ENCODE peak calls at places on chromosomes 6 and 20, in four cellular contexts. One of them, this sample, is unnamed.

GRCh38 chr6:25706314-25707014 is 48.1 kb upstream of the SLC17A4 start:
- DNase-seq in GM12878: no peak
- DNase-seq in H1: no peak
- DNase-seq in K562: no peak
- DNase-seq in this sample: peak

GRCh38 chr6:1679691-1680068 is 70.0 kb downstream of the FOXC1 start:
- DNase-seq in K562: no peak
- DNase-seq in GM12878: no peak
- DNase-seq in H1: no peak
- DNase-seq in this sample: peak

GRCh38 chr20:25867776-25868649 is 171.4 kb upstream of the ZNF337 start:
- DNase-seq in GM12878: no peak
- DNase-seq in K562: peak
- DNase-seq in H1: peak
- DNase-seq in this sample: no peak

GRCh38 chr20:19566226-19566960 is 191.7 kb upstream of the RIN2 start:
- DNase-seq in GM12878: no peak
- DNase-seq in K562: no peak
- DNase-seq in H1: no peak
- DNase-seq in this sample: no peak

GRCh38 chr20:61433816-61434215 is 181.8 kb downstream of the CDH4 start:
- DNase-seq in GM12878: no peak
- DNase-seq in K562: no peak
- DNase-seq in H1: no peak
- DNase-seq in this sample: no peak

GRCh38 chr6:11592289-11592906 is 54.8 kb downstream of the TMEM170B start:
- DNase-seq in H1: no peak
- DNase-seq in GM12878: no peak
- DNase-seq in K562: no peak
- DNase-seq in this sample: no peak

GRCh38 chr6:33915134-33915533 is 111.3 kb upstream of the MLN start:
- DNase-seq in K562: no peak
- DNase-seq in H1: no peak
- DNase-seq in GM12878: no peak
- DNase-seq in this sample: no peak

GRCh38 chr20:15236812-15237211 is 899.4 kb upstream of the FLRT3 start:
- DNase-seq in K562: no peak
- DNase-seq in H1: peak
- DNase-seq in GM12878: peak
- DNase-seq in this sample: peak

GRCh38 chr20:48060841-48061720 is 275.8 kb upstream of the SULF2 start:
- DNase-seq in K562: no peak
- DNase-seq in GM12878: no peak
- DNase-seq in H1: no peak
- DNase-seq in this sample: no peak

GRCh38 chr6:129680633-129681032 is 29.3 kb downstream of the ARHGAP18 start:
- DNase-seq in H1: no peak
- DNase-seq in GM12878: no peak
- DNase-seq in K562: no peak
- DNase-seq in this sample: no peak

GRCh38 chr6:113481910-113482309 is 375.2 kb upstream of the MARCKS start:
- DNase-seq in GM12878: no peak
- DNase-seq in H1: no peak
- DNase-seq in K562: no peak
- DNase-seq in this sample: no peak

GRCh38 chr6:151998784-151999183 is 191.3 kb downstream of the ESR1 start:
- DNase-seq in K562: no peak
- DNase-seq in H1: no peak
- DNase-seq in GM12878: no peak
- DNase-seq in this sample: no peak

GRCh38 chr20:35328095-35328685 is 36.0 kb upstream of the FAM83C start:
- DNase-seq in H1: no peak
- DNase-seq in GM12878: no peak
- DNase-seq in K562: no peak
- DNase-seq in this sample: no peak

GRCh38 chr20:10605547-10606195 is 68.1 kb downstream of the JAG1 start:
- DNase-seq in GM12878: no peak
- DNase-seq in H1: no peak
- DNase-seq in K562: no peak
- DNase-seq in this sample: no peak

GRCh38 chr20:10611357-10611756 is 62.4 kb downstream of the JAG1 start:
- DNase-seq in K562: peak
- DNase-seq in GM12878: no peak
- DNase-seq in H1: peak
- DNase-seq in this sample: peak

GRCh38 chr20:10610266-10610665 is 63.5 kb downstream of the JAG1 start:
- DNase-seq in K562: no peak
- DNase-seq in H1: no peak
- DNase-seq in GM12878: no peak
- DNase-seq in this sample: no peak

GRCh38 chr20:10609726-10610125 is 64.1 kb downstream of the JAG1 start:
- DNase-seq in K562: no peak
- DNase-seq in H1: no peak
- DNase-seq in GM12878: no peak
- DNase-seq in this sample: no peak

GRCh38 chr20:10609276-10609675 is 64.5 kb downstream of the JAG1 start:
- DNase-seq in GM12878: no peak
- DNase-seq in K562: no peak
- DNase-seq in H1: no peak
- DNase-seq in this sample: no peak
- TF ChIP-seq CBX5 in GM12878: no peak
- TF ChIP-seq CBX5 in K562: no peak
- TF ChIP-seq CBX5 in H1: no peak
- TF ChIP-seq CBX5 in this sample: no peak

DNA sequence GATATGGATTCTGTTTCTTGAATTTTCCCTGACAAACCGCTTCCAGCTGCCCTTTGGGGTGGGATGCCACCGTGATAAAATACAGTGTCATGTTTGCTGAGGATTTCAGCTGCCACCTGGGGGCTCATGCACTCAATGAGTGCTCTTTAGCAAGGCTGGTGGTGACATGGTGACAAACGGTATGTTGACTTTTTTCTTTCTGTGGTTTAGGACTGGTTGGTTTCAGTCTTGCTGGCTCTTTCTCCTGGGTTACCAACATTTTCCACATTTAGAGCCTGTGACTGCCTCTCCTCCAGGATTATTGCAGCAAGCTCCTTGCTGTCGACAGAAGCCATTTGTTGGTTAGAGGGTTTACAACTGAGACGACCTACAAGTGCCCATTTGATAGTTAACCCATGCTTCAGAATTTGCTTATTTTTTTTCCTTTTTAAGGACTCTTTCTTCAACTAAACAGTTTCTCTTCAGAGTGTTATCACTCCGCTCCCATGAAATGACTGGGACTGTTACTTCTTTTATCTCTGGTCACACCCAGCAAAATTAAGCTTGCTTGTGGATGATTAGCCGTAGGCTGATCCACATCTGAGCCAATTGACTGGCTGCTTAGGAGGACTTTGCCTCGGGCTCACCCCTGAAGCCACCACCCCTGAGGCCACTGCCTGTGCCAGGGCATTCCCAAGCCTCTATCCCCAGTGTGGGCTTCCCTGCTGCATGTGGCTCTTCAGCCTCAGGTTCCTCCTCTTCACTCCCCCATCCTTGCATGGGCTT is 48.4 kb upstream of the CDYL start:
- DNase-seq in H1: no peak
- DNase-seq in GM12878: no peak
- DNase-seq in K562: peak
- DNase-seq in this sample: peak
- TF ChIP-seq CBX5 in H1: no peak
- TF ChIP-seq CBX5 in GM12878: no peak
- TF ChIP-seq CBX5 in K562: no peak
- TF ChIP-seq CBX5 in this sample: no peak

GRCh38 chr6:43891072-43891870 is 121.3 kb downstream of the VEGFA start:
- DNase-seq in K562: no peak
- DNase-seq in H1: peak
- DNase-seq in GM12878: no peak
- DNase-seq in this sample: no peak
- TF ChIP-seq CBX5 in K562: no peak
- TF ChIP-seq CBX5 in H1: no peak
- TF ChIP-seq CBX5 in GM12878: no peak
- TF ChIP-seq CBX5 in this sample: no peak

GRCh38 chr6:142014515-142014914 is 118.2 kb upstream of the GJE1 start:
- DNase-seq in GM12878: no peak
- DNase-seq in H1: no peak
- DNase-seq in K562: no peak
- DNase-seq in this sample: no peak
- TF ChIP-seq CBX5 in GM12878: no peak
- TF ChIP-seq CBX5 in H1: no peak
- TF ChIP-seq CBX5 in K562: no peak
- TF ChIP-seq CBX5 in this sample: no peak